ENCODE peak calls at places on chromosomes 2 and 18, in seven cellular contexts. U is C1 segment of cervical spinal cord; V is kidney epithelial cell; Y is omental fat pad; J is choroid plexus epithelial cell; L is pulmonary artery endothelial cell; P is activated CD8-positive, alpha-beta T cell treated with anti-CD3 and anti-CD28 coated beads, Interleukin-2, amount 10 ng/mL, durations not matched to agents 7 days and 5 days. F is an unnamed sample.

GRCh38 chr2:95314964-95315611 is 17.9 kb downstream of the KCNIP3 start:
- DNase-seq in U (peak; percentile 36), V (no peak), Y (no peak), J (peak; percentile 36), L (no peak), P (no peak), F (no peak)

GRCh38 chr2:86788881-86789686 is 1.6 kb downstream of the CD8A start:
- DNase-seq in U (no peak), V (no peak), Y (no peak), J (no peak), L (no peak), P (peak; percentile 75), F (no peak)

GRCh38 chr18:31574359-31574758 is 17.3 kb upstream of the TTR start:
- DNase-seq in U (no peak), V (no peak), Y (no peak), J (no peak), L (no peak), P (no peak), F (no peak)

GRCh38 chr2:127194447-127194846 is 25.7 kb downstream of the CYP27C1 start:
- DNase-seq in U (no peak), V (no peak), Y (no peak), J (no peak), L (no peak), P (no peak), F (no peak)

GRCh38 chr2:120403676-120404075 is 57.7 kb downstream of the INHBB start:
- DNase-seq in U (no peak), V (peak; percentile 47), Y (no peak), J (no peak), L (no peak), P (no peak), F (no peak)

GRCh38 chr2:42371621-42372473 is 10.8 kb upstream of the COX7A2L start:
- DNase-seq in U (no peak), V (no peak), Y (no peak), J (peak; percentile 12), L (no peak), P (no peak), F (no peak)

GRCh38 chr2:75560768-75561565 is at the start of gene EVA1A:
- DNase-seq in U (no peak), V (peak; percentile 51), Y (no peak), J (peak; percentile 82), L (peak; percentile 57), P (peak; percentile 39), F (peak; percentile 27)

GRCh38 chr2:222902660-222903059 is 41.8 kb downstream of the ACSL3 start:
- DNase-seq in U (no peak), V (no peak), Y (no peak), J (no peak), L (no peak), P (no peak), F (no peak)

GRCh38 chr2:240111253-240111652 is 24.9 kb downstream of the COPS9 start:
- DNase-seq in U (no peak), V (no peak), Y (no peak), J (peak; percentile 46), L (no peak), P (no peak), F (no peak)

GRCh38 chr18:13793819-13794218 is 30.1 kb upstream of the MC5R start:
- DNase-seq in U (no peak), V (no peak), Y (no peak), J (no peak), L (no peak), P (no peak), F (no peak)

GRCh38 chr2:95025406-95026319 is at the start of gene MAL:
- DNase-seq in U (peak; percentile 83), V (no peak), Y (no peak), J (no peak), L (no peak), P (peak; percentile 75), F (no peak)

GRCh38 chr18:76445275-76445674 is 49.8 kb downstream of the ZNF516 start:
- DNase-seq in U (no peak), V (peak; percentile 42), Y (no peak), J (peak; percentile 77), L (no peak), P (no peak), F (no peak)

GRCh38 chr2:24435391-24436316 is 55.4 kb upstream of the NCOA1 start:
- DNase-seq in U (peak; percentile 18), V (no peak), Y (no peak), J (peak; percentile 86), L (peak; percentile 62), P (no peak), F (peak; percentile 83)

GRCh38 chr18:8375269-8375668 is 234.0 kb upstream of the RAB12 start:
- DNase-seq in U (no peak), V (no peak), Y (no peak), J (no peak), L (no peak), P (no peak), F (no peak)

GRCh38 chr2:66305714-66306113 is 129.2 kb upstream of the MEIS1 start:
- DNase-seq in U (peak; percentile 49), V (no peak), Y (no peak), J (no peak), L (no peak), P (no peak), F (peak; percentile 39)

GRCh38 chr2:145404690-145405089 is 884.8 kb upstream of the ZEB2 start:
- DNase-seq in U (no peak), V (no peak), Y (no peak), J (no peak), L (no peak), P (no peak), F (no peak)

GRCh38 chr2:165147201-165148045 is 56.4 kb downstream of the SCN3A start:
- DNase-seq in U (no peak), V (no peak), Y (no peak), J (no peak), L (no peak), P (no peak), F (no peak)

GRCh38 chr18:49812321-49813070 is 837 bp downstream of the ACAA2 start:
- DNase-seq in U (no peak), V (no peak), Y (no peak), J (no peak), L (no peak), P (no peak), F (no peak)

GRCh38 chr2:79253375-79253774 is 93.8 kb upstream of the REG3A start:
- DNase-seq in U (no peak), V (no peak), Y (no peak), J (no peak), L (no peak), P (no peak), F (no peak)

GRCh38 chr2:219962089-219962488 is 334.7 kb downstream of the SLC4A3 start:
- DNase-seq in U (no peak), V (no peak), Y (no peak), J (no peak), L (no peak), P (no peak), F (no peak)